ENCODE peak calls at places on chromosomes 2 and 18, in ten cellular contexts. K, R, B, W, Q, Y, U, I, X and A are unnamed samples.

GRCh38 chr2:99140860-99141109 is 722 bp upstream of the C2orf15 start:
- DNase-seq in K (no peak), R (no peak), B (no peak), W (no peak), Q (no peak), Y (no peak), U (no peak), I (no peak), X (no peak), A (no peak)

GRCh38 chr2:120964819-120965218 is 229.2 kb downstream of the GLI2 start:
- DNase-seq in K (no peak), R (no peak), B (no peak), W (no peak), Q (no peak), Y (no peak), U (no peak), I (no peak), X (no peak), A (no peak)

GRCh38 chr2:236352761-236353593 is 88.8 kb upstream of the ASB18 start:
- DNase-seq in K (peak), R (peak), B (peak), W (no peak), Q (no peak), Y (no peak), U (no peak), I (peak), X (peak), A (no peak)

GRCh38 chr2:48126180-48126579 is 219.9 kb upstream of the FBXO11 start:
- DNase-seq in K (no peak), R (no peak), B (no peak), W (no peak), Q (no peak), Y (no peak), U (no peak), I (no peak), X (no peak), A (peak)

GRCh38 chr2:148813603-148814065 is 61.4 kb upstream of the KIF5C start:
- DNase-seq in K (peak), R (no peak), B (no peak), W (no peak), Q (peak), Y (peak), U (no peak), I (no peak), X (no peak), A (no peak)

GRCh38 chr18:686339-687111 is 25.9 kb downstream of the ENOSF1 start:
- DNase-seq in K (no peak), R (no peak), B (no peak), W (no peak), Q (no peak), Y (no peak), U (no peak), I (no peak), X (no peak), A (no peak)

GRCh38 chr2:189181706-189182105 is 2.1 kb upstream of the COL5A2 start:
- DNase-seq in K (no peak), R (no peak), B (no peak), W (peak), Q (no peak), Y (no peak), U (no peak), I (no peak), X (no peak), A (no peak)

GRCh38 chr2:239828192-239828972 is 196.8 kb downstream of the NDUFA10 start:
- DNase-seq in K (no peak), R (no peak), B (no peak), W (no peak), Q (no peak), Y (no peak), U (no peak), I (no peak), X (no peak), A (peak)

GRCh38 chr2:30527411-30527810 is 80.4 kb downstream of the LCLAT1 start:
- DNase-seq in K (no peak), R (no peak), B (no peak), W (no peak), Q (no peak), Y (no peak), U (no peak), I (no peak), X (no peak), A (no peak)

GRCh38 chr2:238126775-238127164 is 11.7 kb upstream of the KLHL30 start:
- DNase-seq in K (no peak), R (no peak), B (no peak), W (no peak), Q (no peak), Y (no peak), U (no peak), I (no peak), X (no peak), A (no peak)

GRCh38 chr18:6355789-6356589 is 58.7 kb downstream of the L3MBTL4 start:
- DNase-seq in K (no peak), R (no peak), B (no peak), W (no peak), Q (no peak), Y (no peak), U (peak), I (peak), X (no peak), A (no peak)

GRCh38 chr2:25265802-25266201 is 75.9 kb downstream of the DNMT3A start:
- DNase-seq in K (peak), R (no peak), B (no peak), W (no peak), Q (no peak), Y (no peak), U (no peak), I (no peak), X (no peak), A (no peak)

GRCh38 chr2:30136729-30137444 is 9.9 kb upstream of the YPEL5 start:
- DNase-seq in K (no peak), R (peak), B (no peak), W (no peak), Q (no peak), Y (no peak), U (no peak), I (peak), X (no peak), A (no peak)